ENCODE peak calls at places on chromosomes 5 and 9, in six cellular contexts. A is adrenal gland, V is endothelial cell of umbilical vein, X is IMR-90, K is lung, D is PC-9. H is an unnamed sample.

GRCh38 chr9:119688547-119688946 is 319.3 kb upstream of the BRINP1 start:
- DNase-seq in A (no peak), V (no peak), X (no peak), K (no peak), D (no peak), H (no peak)

GRCh38 chr5:17024686-17025180 is 88.6 kb upstream of the MYO10 start:
- DNase-seq in A (no peak), V (peak), X (peak), K (no peak), D (no peak), H (no peak)

GRCh38 chr5:65102501-65102825 is 333.7 kb downstream of the CWC27 start:
- DNase-seq in A (no peak), V (peak), X (no peak), K (no peak), D (no peak), H (no peak)

GRCh38 chr9:109579191-109579948 is 81.3 kb upstream of the PTPN3 start:
- DNase-seq in A (no peak), V (no peak), X (peak), K (no peak), D (no peak), H (no peak)

GRCh38 chr9:76987594-76988200 is 31.8 kb upstream of the FOXB2 start:
- DNase-seq in A (peak), V (peak), X (peak), K (no peak), D (no peak), H (no peak)

GRCh38 chr9:133356391-133357091 is at the start of the genes SURF1 and SURF2:
- DNase-seq in A (peak), V (peak), X (peak), K (peak), D (peak), H (peak)

GRCh38 chr9:120583958-120584369 is 4.0 kb upstream of the CDK5RAP2 start:
- DNase-seq in A (peak), V (peak), X (peak), K (no peak), D (peak), H (no peak)

GRCh38 chr5:33892419-33893151 is 795 bp upstream of the ADAMTS12 start:
- DNase-seq in A (peak), V (no peak), X (peak), K (no peak), D (peak), H (peak)

GRCh38 chr5:100757618-100758017 is 145.5 kb downstream of the ST8SIA4 start:
- DNase-seq in A (no peak), V (no peak), X (no peak), K (no peak), D (no peak), H (no peak)

GRCh38 chr9:4080889-4081548 is 218.8 kb downstream of the GLIS3 start:
- DNase-seq in A (no peak), V (no peak), X (peak), K (no peak), D (no peak), H (no peak)

GRCh38 chr9:135340726-135341475 is 138.7 kb upstream of the PPP1R26 start:
- DNase-seq in A (no peak), V (no peak), X (no peak), K (no peak), D (no peak), H (no peak)

GRCh38 chr5:102561894-102562760 is 63.3 kb upstream of the SLCO6A1 start:
- DNase-seq in A (peak), V (no peak), X (peak), K (no peak), D (no peak), H (no peak)

GRCh38 chr9:33750307-33750838 is 45.0 kb upstream of the PRSS3 start:
- DNase-seq in A (no peak), V (no peak), X (peak), K (no peak), D (peak), H (no peak)

GRCh38 chr9:3080951-3081350 is 237.1 kb upstream of the PUM3 start:
- DNase-seq in A (no peak), V (no peak), X (peak), K (no peak), D (no peak), H (no peak)

GRCh38 chr5:11038772-11039171 is 277.7 kb upstream of the DAP start:
- DNase-seq in A (no peak), V (no peak), X (no peak), K (no peak), D (no peak), H (no peak)

GRCh38 chr9:37908698-37909186 is 4.8 kb upstream of the SLC25A51 start:
- DNase-seq in A (peak), V (no peak), X (peak), K (peak), D (peak), H (no peak)

GRCh38 chr9:91803970-91804752 is 145.9 kb downstream of the ROR2 start:
- DNase-seq in A (no peak), V (no peak), X (no peak), K (no peak), D (no peak), H (no peak)

GRCh38 chr5:109668237-109668636 is 21.5 kb upstream of the MAN2A1 start:
- DNase-seq in A (no peak), V (peak), X (no peak), K (no peak), D (no peak), H (no peak)

DNA sequence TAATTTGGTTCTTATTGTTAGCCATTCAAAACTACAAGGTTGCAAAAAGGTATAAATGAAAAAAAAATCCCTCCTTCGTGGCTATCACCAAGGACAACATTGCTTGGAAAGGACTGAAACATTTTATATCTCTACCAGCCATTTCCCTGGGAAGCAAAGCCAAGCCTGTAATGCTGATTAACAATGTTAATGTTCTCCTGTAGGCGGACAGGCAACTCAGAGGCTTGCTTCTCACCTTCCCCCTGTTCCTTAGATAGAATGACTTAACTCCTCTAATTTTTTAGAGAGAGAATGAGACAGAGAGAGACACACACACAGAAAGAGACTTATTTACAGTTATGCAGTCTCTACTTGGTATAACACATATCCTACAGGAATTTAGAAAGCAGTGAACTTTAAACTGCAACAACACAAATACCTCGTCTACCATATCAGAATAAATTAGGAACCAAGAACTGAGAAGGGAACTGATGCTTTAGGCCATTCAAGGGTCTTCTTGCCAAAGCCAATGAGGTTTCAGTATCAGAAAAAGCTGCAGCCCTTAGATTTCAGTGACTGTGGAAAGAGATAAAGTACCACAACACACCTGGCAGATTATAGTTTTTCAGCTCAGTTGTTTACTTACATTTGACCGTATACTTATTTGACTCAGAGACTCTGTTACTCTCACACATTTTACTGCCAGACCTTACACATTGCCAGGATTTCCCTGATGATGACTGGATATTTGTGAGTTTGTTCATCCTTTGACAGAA is 20.9 kb upstream of the MAN2A1 start:
- DNase-seq in A (no peak), V (peak), X (no peak), K (no peak), D (no peak), H (no peak)
- TF ChIP-seq CTCF in A (no peak), V (no peak), X (no peak), K (no peak), D (no peak), H (no peak)

GRCh38 chr9:124699575-124699974 is 71.5 kb downstream of the NR6A1 start:
- DNase-seq in A (no peak), V (no peak), X (no peak), K (no peak), D (no peak), H (no peak)
- TF ChIP-seq CTCF in A (no peak), V (no peak), X (no peak), K (no peak), D (no peak), H (no peak)

GRCh38 chr5:113804264-113804663 is 290.8 kb downstream of the YTHDC2 start:
- DNase-seq in A (no peak), V (no peak), X (peak), K (no peak), D (no peak), H (no peak)

GRCh38 chr5:113806823-113807222 is 293.3 kb downstream of the YTHDC2 start:
- DNase-seq in A (no peak), V (no peak), X (peak), K (peak), D (no peak), H (no peak)

GRCh38 chr5:113807384-113808053 is 294.0 kb downstream of the YTHDC2 start:
- DNase-seq in A (no peak), V (no peak), X (peak), K (no peak), D (no peak), H (no peak)

GRCh38 chr5:113804943-113805342 is 291.4 kb downstream of the YTHDC2 start:
- DNase-seq in A (no peak), V (no peak), X (no peak), K (no peak), D (no peak), H (no peak)

GRCh38 chr5:113806250-113806649 is 292.8 kb downstream of the YTHDC2 start:
- DNase-seq in A (no peak), V (peak), X (peak), K (no peak), D (no peak), H (no peak)
- TF ChIP-seq CTCF in A (peak), V (peak), X (peak), K (peak), D (peak), H (no peak)

DNA sequence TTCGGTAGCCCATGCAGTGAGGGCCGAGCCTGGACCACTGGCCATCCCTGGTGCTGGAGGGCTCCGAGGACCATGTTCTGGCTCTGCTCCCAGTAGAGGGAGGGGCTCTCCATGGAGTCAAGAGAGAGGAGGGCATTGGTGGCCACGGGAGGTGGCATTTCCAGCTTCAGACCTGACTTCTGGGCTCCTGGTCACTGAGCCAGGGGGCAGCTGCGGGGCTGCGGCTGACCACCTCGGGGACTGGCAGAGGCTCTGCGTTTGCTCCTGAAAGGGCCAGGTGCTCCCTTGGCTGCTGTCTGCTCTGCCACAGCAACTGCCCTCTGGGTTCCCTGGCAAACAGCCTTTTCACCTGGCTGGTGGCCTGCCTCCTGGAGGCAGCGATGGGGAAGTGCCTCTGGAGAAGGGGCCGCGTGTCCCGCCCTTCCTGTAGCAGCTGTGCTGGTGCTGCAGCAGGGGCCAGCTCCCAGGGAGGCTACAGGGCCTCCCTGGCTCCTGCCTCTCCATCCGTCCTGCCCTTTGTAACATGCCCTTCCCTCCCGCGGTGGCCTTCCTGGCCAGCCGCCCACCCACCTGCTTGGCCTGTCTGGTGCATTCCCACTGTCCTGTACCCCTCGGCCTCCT is 144.6 kb downstream of the CACNA1B start:
- DNase-seq in A (peak), V (no peak), X (no peak), K (peak), D (no peak), H (no peak)
- TF ChIP-seq CTCF in A (peak), V (no peak), X (no peak), K (no peak), D (peak), H (no peak)

GRCh38 chr5:123754903-123755302 is 242.9 kb downstream of the CSNK1G3 start:
- DNase-seq in A (no peak), V (no peak), X (peak), K (no peak), D (no peak), H (no peak)
- TF ChIP-seq CTCF in A (no peak), V (no peak), X (no peak), K (no peak), D (no peak), H (no peak)

GRCh38 chr5:53917095-53917494 is 356.7 kb downstream of the NDUFS4 start:
- DNase-seq in A (no peak), V (no peak), X (peak), K (no peak), D (no peak), H (no peak)
- TF ChIP-seq CTCF in A (no peak), V (no peak), X (peak), K (no peak), D (peak), H (no peak)

GRCh38 chr5:956941-957729 is 51.5 kb upstream of the NKD2 start:
- DNase-seq in A (no peak), V (peak), X (peak), K (no peak), D (peak), H (no peak)
- TF ChIP-seq CTCF in A (peak), V (peak), X (peak), K (no peak), D (peak), H (no peak)

GRCh38 chr5:133981714-133982113 is 13.3 kb upstream of the C5orf15 start:
- DNase-seq in A (no peak), V (no peak), X (no peak), K (no peak), D (no peak), H (no peak)
- TF ChIP-seq CTCF in A (no peak), V (peak), X (no peak), K (no peak), D (no peak), H (no peak)

DNA sequence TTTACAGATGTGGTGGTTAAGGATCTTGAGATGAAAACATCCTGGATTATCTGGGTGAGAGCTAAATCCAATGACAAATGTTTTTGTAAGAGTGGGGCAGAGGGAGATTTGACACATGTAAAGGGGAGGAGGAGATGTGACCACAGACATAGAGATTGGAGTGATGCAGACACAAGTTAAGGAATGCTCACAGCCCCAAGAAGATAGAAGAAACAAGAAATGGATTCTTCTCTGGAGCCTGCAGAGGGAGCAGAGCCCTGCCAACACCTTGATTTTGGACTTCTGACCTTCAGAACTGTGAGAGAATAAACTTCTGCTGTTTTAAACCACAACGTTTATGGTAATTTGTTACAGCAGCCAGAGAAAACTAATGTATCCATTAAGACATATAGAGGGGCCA is 21.7 kb downstream of the ITGA2 start:
- DNase-seq in A (no peak), V (no peak), X (peak), K (no peak), D (no peak), H (no peak)
- TF ChIP-seq CTCF in A (no peak), V (no peak), X (no peak), K (no peak), D (no peak), H (no peak)

H was measured in omental fat pad.